ENCODE peak calls at places on chromosomes 6 and 20, in ten cellular contexts. H, L, R, S, I, G, B, V, K and M are unnamed samples.

GRCh38 chr6:74745670-74746069 is 460.2 kb downstream of the COL12A1 start:
- DNase-seq in H (no peak), L (no peak), R (no peak), S (no peak), I (no peak), G (no peak), B (no peak), V (no peak), K (no peak), M (no peak)

GRCh38 chr6:78909391-78909790 is 42.0 kb downstream of the IRAK1BP1 start:
- DNase-seq in H (no peak), L (no peak), R (no peak), S (no peak), I (no peak), G (peak; percentile 5), B (peak; percentile 56), V (no peak), K (no peak), M (peak; percentile 50)

GRCh38 chr6:26118999-26119398 is 31.8 kb downstream of the HFE start:
- DNase-seq in H (no peak), L (no peak), R (no peak), S (peak; percentile 51), I (peak; percentile 48), G (no peak), B (peak; percentile 89), V (no peak), K (peak; percentile 33), M (no peak)

GRCh38 chr6:119351005-119351394 is 1.4 kb upstream of the MAN1A1 start:
- DNase-seq in H (no peak), L (no peak), R (no peak), S (no peak), I (no peak), G (peak; percentile 53), B (peak; percentile 70), V (no peak), K (no peak), M (peak; percentile 39)

GRCh38 chr20:50376888-50377459 is 133.2 kb upstream of the PTPN1 start:
- DNase-seq in H (no peak), L (no peak), R (no peak), S (no peak), I (no peak), G (peak; percentile 74), B (no peak), V (no peak), K (no peak), M (no peak)

GRCh38 chr6:162165479-162165878 is 562.1 kb downstream of the PRKN start:
- DNase-seq in H (no peak), L (no peak), R (no peak), S (no peak), I (no peak), G (no peak), B (no peak), V (no peak), K (no peak), M (no peak)

GRCh38 chr6:149696904-149697303 is 21.0 kb downstream of the LATS1 start:
- DNase-seq in H (no peak), L (no peak), R (no peak), S (no peak), I (no peak), G (peak; percentile 43), B (peak; percentile 23), V (no peak), K (no peak), M (no peak)

GRCh38 chr6:12608874-12609273 is 107.7 kb upstream of the PHACTR1 start:
- DNase-seq in H (no peak), L (no peak), R (no peak), S (no peak), I (no peak), G (no peak), B (no peak), V (no peak), K (no peak), M (no peak)

GRCh38 chr6:149683256-149683860 is 34.5 kb downstream of the LATS1 start:
- DNase-seq in H (no peak), L (no peak), R (no peak), S (no peak), I (no peak), G (no peak), B (no peak), V (no peak), K (no peak), M (no peak)

GRCh38 chr6:142387997-142388815 is 86.4 kb downstream of the ADGRG6 start:
- DNase-seq in H (no peak), L (no peak), R (no peak), S (no peak), I (peak; percentile 11), G (peak; percentile 78), B (peak; percentile 78), V (no peak), K (peak; percentile 43), M (peak; percentile 59)

GRCh38 chr6:159758031-159759001 is 3.5 kb upstream of the ACAT2 start:
- DNase-seq in H (no peak), L (no peak), R (no peak), S (no peak), I (no peak), G (peak; percentile 90), B (peak; percentile 21), V (no peak), K (no peak), M (no peak)

GRCh38 chr6:156146891-156147290 is 630.3 kb upstream of the ARID1B start:
- DNase-seq in H (no peak), L (no peak), R (no peak), S (no peak), I (no peak), G (no peak), B (no peak), V (no peak), K (no peak), M (no peak)

GRCh38 chr20:24783631-24784492 is 165.2 kb upstream of the CST7 start:
- DNase-seq in H (no peak), L (peak; percentile 30), R (no peak), S (no peak), I (no peak), G (peak; percentile 6), B (no peak), V (no peak), K (peak; percentile 17), M (peak; percentile 23)

GRCh38 chr6:79040083-79040482 is 38.0 kb downstream of the PHIP start:
- DNase-seq in H (no peak), L (no peak), R (no peak), S (no peak), I (no peak), G (no peak), B (peak; percentile 5), V (no peak), K (no peak), M (no peak)